ENCODE peak calls at places on chromosomes 13 and 19, in seven cellular contexts. Y is fibroblast of lung, U is thoracic aorta, P is PC-3, Q is neural progenitor cell, E is heart left ventricle, V is ovary. G is an unnamed sample.
A peak's percentile ranks its signal among the peaks of the same experiment; 100 is the strongest.

GRCh38 chr19:6260912-6261636 is 18.7 kb downstream of the MLLT1 start:
- DNase-seq in E (no peak), Q (peak; percentile 59), U (no peak), Y (no peak), V (no peak), P (peak; percentile 54), G (peak; percentile 23)

GRCh38 chr19:11165486-11166030 is 10.0 kb upstream of the SPC24 start:
- DNase-seq in E (no peak), P (no peak), Y (no peak), Q (no peak), U (no peak), V (no peak), G (no peak)

GRCh38 chr13:36148436-36148835 is 17.3 kb upstream of the DCLK1 start:
- DNase-seq in Q (no peak), P (peak; percentile 53), U (no peak), V (no peak), E (no peak), Y (no peak), G (no peak)

GRCh38 chr13:80871481-80871880 is 530.6 kb upstream of the SPRY2 start:
- DNase-seq in U (no peak), Y (peak; percentile 62), Q (no peak), P (peak; percentile 82), E (no peak), V (no peak), G (no peak)

GRCh38 chr13:23447927-23448326 is 14.4 kb upstream of the SACS start:
- DNase-seq in P (no peak), Q (no peak), U (no peak), V (no peak), Y (peak; percentile 96), E (peak; percentile 31), G (no peak)

GRCh38 chr19:18029617-18030338 is 21.8 kb downstream of the ARRDC2 start:
- DNase-seq in Q (no peak), V (no peak), Y (no peak), U (no peak), E (peak; percentile 60), P (peak; percentile 91), G (no peak)

GRCh38 chr13:42272115-42272756 is at the start of gene AKAP11:
- DNase-seq in P (peak; percentile 18), Q (peak; percentile 84), V (no peak), Y (peak; percentile 60), E (peak; percentile 59), U (no peak), G (no peak)

GRCh38 chr19:45215391-45216191 is 29.6 kb downstream of the EXOC3L2 start:
- DNase-seq in V (no peak), U (no peak), Q (peak; percentile 47), Y (no peak), P (peak; percentile 47), E (no peak), G (peak; percentile 55)

GRCh38 chr13:113550453-113550852 is 34.1 kb upstream of the TFDP1 start:
- DNase-seq in E (peak; percentile 13), Q (no peak), Y (no peak), V (no peak), P (no peak), U (no peak), G (no peak)

GRCh38 chr13:39051157-39051556 is 12.9 kb downstream of the NHLRC3 start:
- DNase-seq in Y (peak; percentile 65), Q (peak; percentile 65), U (no peak), P (peak; percentile 52), V (no peak), E (no peak), G (no peak)

GRCh38 chr13:47680752-47681151 is 320.3 kb downstream of the SUCLA2 start:
- DNase-seq in U (no peak), V (no peak), E (no peak), Y (peak; percentile 76), P (peak; percentile 46), Q (no peak), G (no peak)

GRCh38 chr13:48194392-48194754 is 38.6 kb upstream of the ITM2B start:
- DNase-seq in V (no peak), Q (no peak), P (peak; percentile 30), U (no peak), E (no peak), Y (no peak), G (no peak)

GRCh38 chr13:94263038-94263437 is 216.4 kb downstream of the DCT start:
- DNase-seq in U (no peak), P (no peak), V (no peak), Y (no peak), E (no peak), Q (no peak), G (no peak)

GRCh38 chr19:57068921-57069697 is 50.7 kb upstream of the USP29 start:
- DNase-seq in Q (no peak), V (peak; percentile 91), U (no peak), Y (no peak), E (no peak), P (peak; percentile 4), G (peak; percentile 44)

GRCh38 chr19:55549500-55550320 is 4.4 kb upstream of the SBK3 start:
- DNase-seq in E (peak; percentile 39), Y (peak; percentile 90), U (no peak), Q (peak; percentile 88), V (no peak), P (peak; percentile 81), G (peak; percentile 48)

GRCh38 chr19:55636723-55637122 is 4.1 kb upstream of the ZNF580 start:
- DNase-seq in V (no peak), Y (no peak), P (no peak), E (no peak), U (no peak), Q (no peak), G (no peak)

GRCh38 chr19:53961523-53962345 is 1.0 kb upstream of the CACNG8 start:
- DNase-seq in V (no peak), U (no peak), P (no peak), Y (no peak), E (no peak), Q (peak; percentile 28), G (no peak)

GRCh38 chr13:113748101-113748861 is 10.7 kb upstream of the TMEM255B start:
- DNase-seq in Q (no peak), U (no peak), P (no peak), E (no peak), V (no peak), Y (no peak), G (no peak)

GRCh38 chr13:79185580-79185979 is 220.5 kb downstream of the RBM26 start:
- DNase-seq in V (no peak), E (no peak), Q (no peak), P (no peak), U (no peak), Y (no peak), G (no peak)

GRCh38 chr13:113545455-113545930 is 39.1 kb upstream of the TFDP1 start:
- DNase-seq in P (no peak), Q (no peak), U (no peak), V (no peak), Y (peak; percentile 23), E (peak; percentile 42), G (no peak)

GRCh38 chr13:30608364-30608763 is 9.4 kb upstream of the USPL1 start:
- DNase-seq in Q (no peak), P (no peak), Y (peak; percentile 33), U (no peak), V (no peak), E (no peak), G (no peak)

GRCh38 chr13:24502567-24503375 is 9.8 kb downstream of the PARP4 start:
- DNase-seq in Q (peak; percentile 62), Y (peak; percentile 53), E (peak; percentile 44), P (peak; percentile 92), V (no peak), U (no peak), G (peak; percentile 25)

GRCh38 chr19:35874392-35874930 is 6.1 kb downstream of the APLP1 start:
- DNase-seq in U (no peak), P (no peak), V (no peak), E (no peak), Q (no peak), Y (no peak), G (no peak)
- TF ChIP-seq CTCF in U (no peak), P (no peak), V (no peak), E (no peak), Q (no peak), Y (no peak), G (no peak)

GRCh38 chr19:3027981-3028304 is 1.1 kb downstream of the TLE2 start:
- DNase-seq in P (no peak), Q (no peak), E (no peak), Y (no peak), U (no peak), V (no peak), G (no peak)
- H3K27me3 ChIP-seq in P (no peaks in the 10 kb centered on the region), Q (peaks cover 98% of the 10 kb centered on the region), E (peaks cover 29% of the 10 kb centered on the region), Y (peaks cover 19% of the 10 kb centered on the region), U (no peaks in the 10 kb centered on the region), V (no peaks in the 10 kb centered on the region), G (no peaks in the 10 kb centered on the region)

GRCh38 chr13:98275711-98276171 is 98.7 kb upstream of the RNF113B start:
- DNase-seq in V (no peak), U (no peak), Y (no peak), P (no peak), E (no peak), Q (no peak), G (no peak)

GRCh38 chr13:98278068-98278619 is 101.1 kb upstream of the RNF113B start:
- DNase-seq in Y (no peak), P (no peak), E (no peak), Q (no peak), U (no peak), V (no peak), G (no peak)

GRCh38 chr13:98276486-98276885 is 99.4 kb upstream of the RNF113B start:
- DNase-seq in P (no peak), Q (no peak), Y (no peak), V (no peak), E (no peak), U (no peak), G (no peak)

GRCh38 chr13:98279473-98280175 is 102.6 kb upstream of the RNF113B start:
- DNase-seq in E (no peak), P (no peak), Y (no peak), Q (no peak), V (no peak), U (no peak), G (peak; percentile 89)

DNA sequence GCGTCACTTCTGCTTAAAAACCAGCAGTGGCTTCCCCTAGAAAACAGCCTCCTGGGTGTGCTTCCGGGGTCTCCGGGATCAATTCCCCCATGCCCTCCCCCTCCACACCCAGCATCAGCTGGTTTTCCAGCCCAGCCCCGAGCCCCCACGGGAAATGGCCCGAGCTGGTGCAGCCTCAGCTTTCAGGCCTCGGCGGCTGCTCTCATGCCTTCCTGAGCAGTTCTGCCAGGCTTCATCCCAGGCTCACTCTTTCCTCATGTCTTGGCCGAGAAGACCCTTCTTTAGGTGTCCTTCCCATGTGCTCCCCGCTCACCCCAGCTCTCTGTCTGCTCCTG is 103.1 kb upstream of the RNF113B start:
- DNase-seq in Y (no peak), U (no peak), P (no peak), Q (no peak), E (peak; percentile 34), V (no peak), G (no peak)
- TF ChIP-seq CTCF in Y (no peak), U (no peak), P (no peak), Q (no peak), E (no peak), V (no peak), G (no peak)

DNA sequence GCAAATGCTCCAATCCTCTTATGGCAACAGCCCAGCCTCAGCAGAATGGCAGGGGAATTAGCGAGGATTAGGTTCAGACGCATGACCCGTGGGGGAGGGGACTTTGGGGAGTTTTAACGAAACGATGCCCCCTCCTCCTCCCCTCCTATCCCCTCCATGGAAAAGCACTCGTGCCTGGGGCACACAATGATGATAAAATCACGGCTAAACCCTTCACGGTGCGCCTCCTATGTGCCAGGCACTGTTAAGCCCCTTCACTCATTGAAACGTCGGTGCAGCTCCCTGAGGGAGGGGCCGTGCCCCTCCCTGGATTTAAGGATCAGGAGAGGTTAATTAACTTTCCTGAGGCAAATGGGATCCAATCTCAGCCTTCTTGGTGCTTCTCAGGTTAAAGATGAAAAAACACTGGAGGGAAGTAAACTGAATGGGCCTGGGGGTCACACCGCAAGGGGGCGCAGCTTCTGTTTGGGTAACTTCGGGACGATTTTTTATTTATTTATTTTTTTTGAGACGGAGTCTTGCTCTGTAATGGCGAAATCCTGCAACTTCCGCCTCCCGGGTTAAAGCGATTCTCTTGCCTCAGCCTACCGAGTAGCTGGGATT is 10.1 kb upstream of the TPRX2 start:
- DNase-seq in E (no peak), Y (peak; percentile 3), P (no peak), V (no peak), U (no peak), Q (peak; percentile 96), G (no peak)
- H3K27me3 ChIP-seq in E (peaks cover 46% of the 10 kb centered on the region), Y (peaks cover 8% of the 10 kb centered on the region), P (peaks cover 7% of the 10 kb centered on the region), V (no peaks in the 10 kb centered on the region), U (no peaks in the 10 kb centered on the region), Q (no peaks in the 10 kb centered on the region), G (peaks cover 7% of the 10 kb centered on the region)

G was measured in thyroid gland.